ENCODE peak calls at places on chromosomes 16 and 17, in nine cellular contexts. A is body of pancreas, C is psoas muscle, T is cardiac muscle cell, V is ascending aorta, K is heart right ventricle, Y is left lung, X is K562, P is lung. R is an unnamed sample.

GRCh38 chr17:57832711-57833596 is 16.9 kb downstream of the MRPS23 start:
- DNase-seq in A (peak), C (peak), T (peak), V (no peak), K (peak), Y (no peak), X (peak), P (peak), R (peak)

GRCh38 chr17:82734987-82735866 is at the start of gene FN3K:
- DNase-seq in A (peak), C (peak), T (peak), V (peak), K (peak), Y (peak), X (peak), P (peak), R (peak)

GRCh38 chr17:1012823-1013728 is 16.1 kb downstream of the TIMM22 start:
- DNase-seq in A (no peak), C (peak), T (no peak), V (no peak), K (no peak), Y (no peak), X (no peak), P (no peak), R (no peak)

GRCh38 chr17:77958716-77959215 is 263 bp downstream of the TNRC6C start:
- DNase-seq in A (no peak), C (no peak), T (no peak), V (no peak), K (no peak), Y (no peak), X (no peak), P (no peak), R (no peak)

GRCh38 chr17:74241434-74241833 is 28.1 kb downstream of the TTYH2 start:
- DNase-seq in A (no peak), C (no peak), T (no peak), V (no peak), K (peak), Y (no peak), X (no peak), P (peak), R (peak)

GRCh38 chr16:84081446-84081989 is 35.2 kb downstream of the MBTPS1 start:
- DNase-seq in A (no peak), C (no peak), T (no peak), V (no peak), K (no peak), Y (no peak), X (no peak), P (no peak), R (no peak)

GRCh38 chr17:79644617-79645016 is 33.8 kb upstream of the RBFOX3 start:
- DNase-seq in A (no peak), C (no peak), T (no peak), V (no peak), K (no peak), Y (no peak), X (no peak), P (no peak), R (no peak)

GRCh38 chr16:70520612-70521297 is 2.6 kb downstream of the COG4 start:
- DNase-seq in A (no peak), C (no peak), T (no peak), V (no peak), K (no peak), Y (no peak), X (no peak), P (no peak), R (no peak)

GRCh38 chr16:85556456-85557082 is 56.6 kb upstream of the GSE1 start:
- DNase-seq in A (peak), C (peak), T (peak), V (no peak), K (peak), Y (peak), X (peak), P (peak), R (peak)

GRCh38 chr17:7108981-7109380 is 5.6 kb downstream of the ASGR2 start:
- DNase-seq in A (no peak), C (no peak), T (no peak), V (no peak), K (no peak), Y (no peak), X (no peak), P (no peak), R (no peak)

GRCh38 chr16:31409433-31409832 is 16.3 kb downstream of the ITGAD start:
- DNase-seq in A (no peak), C (no peak), T (no peak), V (no peak), K (no peak), Y (no peak), X (no peak), P (no peak), R (no peak)

GRCh38 chr17:61699694-61700093 is 108.7 kb upstream of the NACA2 start:
- DNase-seq in A (no peak), C (no peak), T (no peak), V (no peak), K (no peak), Y (no peak), X (no peak), P (no peak), R (no peak)

GRCh38 chr16:70589998-70590471 is 56.3 kb upstream of the IL34 start:
- DNase-seq in A (peak), C (peak), T (no peak), V (no peak), K (peak), Y (no peak), X (no peak), P (no peak), R (peak)

GRCh38 chr16:70684146-70685060 is 1.4 kb downstream of the MTSS2 start:
- DNase-seq in A (no peak), C (peak), T (no peak), V (no peak), K (peak), Y (peak), X (no peak), P (no peak), R (no peak)

DNA sequence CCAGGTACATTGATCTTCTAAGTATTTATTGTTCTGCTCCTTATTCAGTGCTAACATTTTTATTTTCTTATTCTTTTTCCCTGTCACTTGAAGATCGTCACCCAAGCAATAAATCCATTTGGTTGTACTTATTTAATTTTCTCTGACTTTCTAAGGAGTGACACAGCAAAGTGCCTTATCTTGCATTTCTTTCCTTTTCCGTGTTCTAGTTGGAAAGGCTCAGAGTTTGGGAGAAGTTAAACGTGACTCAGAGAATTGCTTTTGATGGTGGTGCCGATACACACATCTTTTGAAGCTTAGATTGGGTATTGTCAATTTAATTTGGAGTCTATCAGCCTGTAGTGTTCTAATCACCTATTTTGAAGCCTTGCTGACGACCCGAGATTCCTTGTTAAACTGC is 72.0 kb downstream of the PITPNC1 start:
- DNase-seq in A (no peak), C (no peak), T (no peak), V (no peak), K (no peak), Y (no peak), X (no peak), P (no peak), R (no peak)
- H3K27ac ChIP-seq in A (no peak), C (no peak), T (no peak), V (no peak), K (no peak), Y (no peak), X (no peak), P (no peak), R (no peak)

DNA sequence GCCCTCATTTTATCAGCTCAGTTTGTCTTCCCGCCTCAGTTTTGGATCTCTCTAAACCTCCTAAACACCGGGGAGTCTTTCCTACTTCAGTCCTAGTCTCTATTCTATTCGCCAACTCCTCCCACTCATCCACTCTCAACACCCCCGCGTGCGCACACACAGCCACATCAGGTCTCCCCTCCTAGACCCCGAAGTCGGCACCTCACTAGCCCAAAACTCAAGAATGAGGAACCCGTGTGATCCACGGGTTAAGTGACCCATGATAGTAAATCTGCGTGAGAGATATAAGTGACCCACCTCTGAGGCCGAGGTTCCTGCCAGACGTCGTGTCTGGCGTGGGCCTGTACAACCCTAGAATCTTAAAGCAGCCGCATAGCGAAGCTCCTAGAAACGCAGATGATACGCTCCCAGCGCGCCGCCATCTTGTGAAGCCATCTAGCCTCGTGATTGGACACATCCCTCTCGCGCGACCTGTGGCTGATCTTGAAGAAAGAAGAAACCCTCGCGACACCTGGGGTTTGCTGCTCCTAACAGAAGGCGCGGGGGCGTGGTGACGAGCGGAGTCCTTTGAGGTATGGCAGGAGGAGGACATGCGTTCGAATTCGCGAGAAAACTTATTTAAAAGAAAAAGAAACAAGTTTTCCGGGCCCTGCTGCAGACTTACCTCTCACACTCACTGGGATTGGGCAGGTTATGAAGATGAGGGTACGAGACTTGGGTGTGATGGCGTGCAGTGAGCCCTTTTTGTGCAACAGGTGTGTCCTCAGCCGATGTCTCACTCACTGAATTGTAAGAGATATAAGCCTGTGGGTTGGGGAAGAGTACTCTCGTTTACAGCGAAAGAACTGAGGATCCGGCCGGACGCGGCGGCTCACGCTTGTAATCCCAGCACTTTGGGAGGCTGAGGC is at the start of gene METTL16:
- DNase-seq in A (peak), C (peak), T (peak), V (peak), K (peak), Y (peak), X (peak), P (peak), R (peak)
- H3K4me3 ChIP-seq in A (peak), C (peak), T (peak), V (peak), K (peak), Y (peak), X (peak), P (peak), R (peak)

GRCh38 chr17:39823407-39824054 is 40.6 kb downstream of the IKZF3 start:
- DNase-seq in A (no peak), C (no peak), T (no peak), V (no peak), K (no peak), Y (no peak), X (peak), P (no peak), R (no peak)
- H3K27ac ChIP-seq in A (no peak), C (no peak), T (no peak), V (no peak), K (no peak), Y (no peak), X (no peak), P (no peak), R (no peak)

GRCh38 chr17:56831364-56832095 is 2.2 kb downstream of the C17orf67 start:
- DNase-seq in A (no peak), C (no peak), T (no peak), V (no peak), K (no peak), Y (no peak), X (no peak), P (no peak), R (no peak)

GRCh38 chr17:56833023-56833811 is 503 bp downstream of the C17orf67 start:
- DNase-seq in A (peak), C (peak), T (peak), V (peak), K (peak), Y (peak), X (peak), P (peak), R (peak)

GRCh38 chr17:56830726-56831363 is 2.9 kb downstream of the C17orf67 start:
- DNase-seq in A (peak), C (no peak), T (no peak), V (no peak), K (no peak), Y (no peak), X (no peak), P (no peak), R (no peak)

GRCh38 chr17:56833812-56834379 is at the start of the genes C17orf67 and DGKE:
- DNase-seq in A (peak), C (peak), T (peak), V (peak), K (peak), Y (peak), X (peak), P (peak), R (peak)

DNA sequence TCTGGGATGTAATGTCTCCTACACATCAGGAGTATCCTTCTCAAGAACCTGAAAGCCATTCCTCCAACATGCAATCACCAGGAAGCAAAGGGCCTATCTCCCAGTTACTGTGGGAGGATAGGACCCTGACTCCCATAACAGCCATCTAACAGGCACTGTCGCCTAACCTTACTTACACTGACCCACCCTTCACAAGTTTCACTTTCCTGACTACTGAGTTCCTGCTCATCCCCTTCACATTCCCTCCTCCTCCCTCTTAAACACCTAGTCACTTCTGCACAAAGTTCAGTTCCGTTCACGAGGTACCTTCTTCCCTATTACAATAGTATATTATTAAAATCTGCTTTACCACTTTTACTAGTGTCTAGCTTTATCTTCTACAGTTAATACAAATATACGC is 1.3 kb downstream of the C17orf67 start:
- DNase-seq in A (no peak), C (no peak), T (no peak), V (no peak), K (no peak), Y (no peak), X (peak), P (no peak), R (no peak)
- H3K4me3 ChIP-seq in A (peak), C (peak), T (peak), V (peak), K (peak), Y (peak), X (peak), P (no peak), R (peak)

GRCh38 chr16:66154801-66155200 is 211.7 kb upstream of the CDH5 start:
- DNase-seq in A (no peak), C (no peak), T (no peak), V (no peak), K (no peak), Y (no peak), X (no peak), P (no peak), R (no peak)

GRCh38 chr16:66152841-66153525 is 213.5 kb upstream of the CDH5 start:
- DNase-seq in A (no peak), C (no peak), T (no peak), V (no peak), K (no peak), Y (no peak), X (no peak), P (no peak), R (no peak)

GRCh38 chr16:66146689-66147330 is 219.7 kb upstream of the CDH5 start:
- DNase-seq in A (no peak), C (no peak), T (no peak), V (no peak), K (no peak), Y (no peak), X (no peak), P (no peak), R (no peak)

GRCh38 chr16:66147338-66147737 is 219.2 kb upstream of the CDH5 start:
- DNase-seq in A (no peak), C (no peak), T (no peak), V (no peak), K (no peak), Y (no peak), X (no peak), P (no peak), R (no peak)

DNA sequence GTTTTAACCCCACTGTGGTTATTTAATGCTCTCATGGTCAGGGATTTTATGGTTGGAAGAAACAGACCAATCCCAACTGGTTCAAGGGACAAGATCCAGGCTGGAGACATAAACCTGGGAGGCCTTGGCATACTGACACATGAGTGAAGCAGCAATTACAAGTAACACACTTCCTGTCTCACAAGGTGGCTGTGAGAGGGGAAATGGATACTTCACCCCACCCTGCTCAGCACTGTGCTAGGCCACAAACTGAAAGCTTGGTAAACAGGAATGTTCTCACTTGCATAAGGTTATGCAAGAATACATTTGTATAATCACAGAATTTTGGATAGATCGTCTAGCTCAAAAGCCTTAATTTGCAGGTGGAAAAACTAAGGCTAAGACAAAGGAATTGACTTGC is 215.8 kb upstream of the CDH5 start:
- DNase-seq in A (no peak), C (no peak), T (no peak), V (no peak), K (no peak), Y (no peak), X (no peak), P (no peak), R (no peak)
- H3K27ac ChIP-seq in A (no peak), C (no peak), T (no peak), V (no peak), K (no peak), Y (peak), X (no peak), P (no peak), R (peak)

GRCh38 chr17:33303254-33303653 is 10.2 kb upstream of the ASIC2 start:
- DNase-seq in A (no peak), C (no peak), T (no peak), V (no peak), K (no peak), Y (no peak), X (no peak), P (no peak), R (no peak)

GRCh38 chr17:33297643-33298042 is 4.5 kb upstream of the ASIC2 start:
- DNase-seq in A (no peak), C (no peak), T (no peak), V (no peak), K (no peak), Y (no peak), X (no peak), P (no peak), R (no peak)

GRCh38 chr17:33299115-33299514 is 6.0 kb upstream of the ASIC2 start:
- DNase-seq in A (no peak), C (no peak), T (no peak), V (no peak), K (no peak), Y (no peak), X (no peak), P (no peak), R (no peak)

GRCh38 chr17:33302394-33302793 is 9.3 kb upstream of the ASIC2 start:
- DNase-seq in A (no peak), C (no peak), T (no peak), V (no peak), K (no peak), Y (no peak), X (no peak), P (no peak), R (no peak)
- H3K4me3 ChIP-seq in A (no peak), C (no peak), T (no peak), V (no peak), K (no peak), Y (no peak), X (no peak), P (no peak), R (no peak)

DNA sequence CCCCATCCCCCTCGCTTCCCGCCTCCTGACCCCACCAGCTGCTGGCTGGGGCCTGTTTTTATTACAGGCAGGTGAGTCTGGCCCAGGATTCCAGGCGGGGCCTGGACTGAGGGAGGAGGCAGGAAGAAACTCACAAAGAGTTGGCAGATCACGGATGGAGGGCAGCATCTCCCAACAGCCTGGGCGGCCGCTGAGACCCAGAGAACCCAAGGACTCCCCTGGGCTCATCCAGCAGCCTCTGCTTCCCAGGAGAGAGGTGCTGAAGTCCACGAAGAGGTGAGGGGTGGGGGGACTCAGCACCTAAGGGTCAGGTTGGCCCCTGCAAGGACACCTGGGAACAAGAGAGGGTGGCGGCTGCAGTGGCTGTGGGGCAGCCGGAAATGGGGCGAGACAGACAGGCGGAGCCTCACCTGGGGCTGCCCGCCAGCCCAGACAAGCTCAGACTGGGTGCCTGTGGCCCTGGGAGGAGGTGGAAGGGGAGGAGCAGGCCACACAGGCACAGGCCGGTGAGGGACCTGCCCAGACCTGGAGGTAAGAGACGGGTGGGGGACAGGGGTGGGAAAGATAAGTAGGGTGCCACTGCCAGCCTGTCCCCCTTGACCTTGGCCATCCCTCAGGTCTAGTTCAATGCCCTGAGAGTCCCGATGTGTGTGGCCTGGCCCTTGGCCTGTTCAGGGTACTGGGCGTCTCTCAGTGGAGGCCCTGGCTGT is 8.7 kb upstream of the ADGRG1 start:
- DNase-seq in A (peak), C (peak), T (no peak), V (no peak), K (no peak), Y (no peak), X (no peak), P (no peak), R (peak)
- H3K27ac ChIP-seq in A (peak), C (no peak), T (no peak), V (no peak), K (no peak), Y (peak), X (no peak), P (peak), R (no peak)

GRCh38 chr17:45225964-45226530 is 4.4 kb downstream of the FMNL1 start:
- DNase-seq in A (no peak), C (peak), T (no peak), V (peak), K (peak), Y (peak), X (peak), P (peak), R (peak)

GRCh38 chr17:45222994-45223540 is 1.4 kb downstream of the FMNL1 start:
- DNase-seq in A (no peak), C (no peak), T (no peak), V (no peak), K (no peak), Y (peak), X (peak), P (no peak), R (no peak)

GRCh38 chr17:45223541-45224528 is 2.1 kb downstream of the FMNL1 start:
- DNase-seq in A (no peak), C (no peak), T (no peak), V (no peak), K (no peak), Y (peak), X (no peak), P (no peak), R (no peak)

GRCh38 chr17:45225051-45225700 is 3.5 kb downstream of the FMNL1 start:
- DNase-seq in A (no peak), C (peak), T (no peak), V (no peak), K (no peak), Y (peak), X (no peak), P (no peak), R (no peak)

DNA sequence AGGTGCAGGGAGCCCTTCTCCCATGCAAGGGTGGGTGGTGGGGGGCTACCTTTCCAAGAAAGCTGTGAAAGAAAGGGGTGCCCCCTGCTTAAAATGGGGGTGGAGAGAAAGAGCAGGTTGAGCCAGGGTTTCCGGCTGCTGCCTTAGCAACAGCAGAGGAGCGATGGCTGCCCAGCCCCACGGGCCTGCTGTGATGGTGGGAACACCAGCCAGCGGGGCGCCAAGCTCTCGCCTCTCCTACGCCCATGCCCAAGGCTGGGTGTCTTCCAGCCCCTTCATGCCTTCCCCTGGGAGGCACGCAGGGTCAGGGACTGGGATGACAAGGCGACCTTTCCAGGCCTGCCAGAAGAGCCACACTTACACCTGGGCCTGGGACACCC is 3.0 kb downstream of the FMNL1 start:
- DNase-seq in A (no peak), C (peak), T (no peak), V (no peak), K (no peak), Y (peak), X (no peak), P (no peak), R (no peak)
- H3K4me3 ChIP-seq in A (no peak), C (no peak), T (no peak), V (no peak), K (no peak), Y (no peak), X (no peak), P (no peak), R (no peak)

R was measured in tibial artery.